ENCODE peak calls at places on chromosomes 1 and 21, in four cellular contexts. H is dorsolateral prefrontal cortex, Q is transverse colon, V is AG10803. U is an unnamed sample.

GRCh38 chr21:45578811-45579381 is 36.7 kb upstream of the SLC19A1 start:
- DNase-seq in Q (peak), V (no peak), H (peak), U (no peak)

GRCh38 chr1:183804916-183805734 is at the start of gene RGL1:
- DNase-seq in V (peak), H (peak), Q (peak), U (peak)

GRCh38 chr1:210937846-210938245 is 196.1 kb downstream of the KCNH1 start:
- DNase-seq in Q (no peak), H (no peak), V (no peak), U (no peak)

GRCh38 chr21:38175321-38175720 is 81.5 kb upstream of the KCNJ15 start:
- DNase-seq in Q (no peak), H (no peak), V (peak), U (no peak)

GRCh38 chr1:236997361-236997760 is 6.9 kb downstream of the MT1HL1 start:
- DNase-seq in H (no peak), Q (no peak), V (no peak), U (no peak)

GRCh38 chr1:8962812-8963669 is 17.4 kb downstream of the CA6 start:
- DNase-seq in H (no peak), V (peak), Q (peak), U (no peak)

GRCh38 chr1:164602480-164603093 is 43.6 kb downstream of the PBX1 start:
- DNase-seq in Q (peak), H (no peak), V (peak), U (no peak)

GRCh38 chr1:63403386-63403785 is 36.0 kb downstream of the ALG6 start:
- DNase-seq in H (no peak), V (no peak), Q (no peak), U (no peak)

GRCh38 chr1:111597433-111597832 is 22.2 kb upstream of the RAP1A start:
- DNase-seq in Q (no peak), H (no peak), V (peak), U (no peak)

GRCh38 chr1:62281922-62282555 is 37.2 kb downstream of the KANK4 start:
- DNase-seq in Q (no peak), H (no peak), V (peak), U (no peak)

GRCh38 chr1:91526496-91526895 is 25.8 kb downstream of the CDC7 start:
- DNase-seq in V (peak), H (no peak), Q (no peak), U (no peak)

GRCh38 chr1:91549041-91549735 is 48.5 kb downstream of the CDC7 start:
- DNase-seq in H (no peak), V (no peak), Q (peak), U (no peak)

GRCh38 chr21:46355161-46356004 is 31.4 kb downstream of the PCNT start:
- DNase-seq in V (no peak), Q (no peak), H (no peak), U (no peak)

GRCh38 chr1:87120779-87121178 is 206.3 kb downstream of the HS2ST1 start:
- DNase-seq in V (no peak), Q (no peak), H (no peak), U (no peak)
- TF ChIP-seq CTCF in V (peak), Q (no peak), H (no peak), U (no peak)

DNA sequence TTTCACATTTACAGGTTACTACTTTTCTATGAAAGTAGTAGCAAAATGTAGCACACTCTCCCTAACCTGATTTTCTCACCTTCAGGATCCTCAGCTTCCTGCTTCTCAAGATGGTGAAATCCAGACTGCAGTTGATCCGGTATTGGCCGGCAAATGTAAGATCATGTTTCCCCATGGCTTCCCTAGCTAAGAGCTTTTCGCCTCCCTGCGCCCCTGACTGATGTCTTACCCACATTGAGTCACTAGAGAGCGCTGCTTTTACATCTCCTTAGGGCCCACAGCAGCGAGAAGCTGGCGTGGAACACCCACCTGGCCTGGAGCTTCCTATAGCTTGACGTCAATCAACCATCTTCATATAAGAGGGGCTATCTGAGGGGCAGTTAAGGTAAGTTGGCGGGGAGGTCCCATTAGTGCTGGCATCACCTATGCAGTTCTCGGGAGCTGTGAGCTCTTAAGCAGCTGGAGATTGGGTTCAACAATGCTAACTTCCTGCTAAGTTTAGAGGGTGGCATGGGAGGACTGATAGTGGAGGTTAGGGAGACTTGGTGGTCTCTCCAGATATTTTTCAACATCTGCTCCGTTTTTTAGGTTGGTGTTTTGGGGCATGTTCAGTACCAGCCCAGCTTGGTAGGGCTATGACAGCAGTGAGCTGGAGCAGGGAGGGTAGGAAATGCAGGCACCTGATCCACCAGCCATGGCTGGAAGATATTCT is 5.5 kb downstream of the PTPN7 start:
- DNase-seq in Q (peak), H (no peak), V (peak), U (no peak)
- TF ChIP-seq CTCF in Q (peak), H (peak), V (peak), U (peak)

DNA sequence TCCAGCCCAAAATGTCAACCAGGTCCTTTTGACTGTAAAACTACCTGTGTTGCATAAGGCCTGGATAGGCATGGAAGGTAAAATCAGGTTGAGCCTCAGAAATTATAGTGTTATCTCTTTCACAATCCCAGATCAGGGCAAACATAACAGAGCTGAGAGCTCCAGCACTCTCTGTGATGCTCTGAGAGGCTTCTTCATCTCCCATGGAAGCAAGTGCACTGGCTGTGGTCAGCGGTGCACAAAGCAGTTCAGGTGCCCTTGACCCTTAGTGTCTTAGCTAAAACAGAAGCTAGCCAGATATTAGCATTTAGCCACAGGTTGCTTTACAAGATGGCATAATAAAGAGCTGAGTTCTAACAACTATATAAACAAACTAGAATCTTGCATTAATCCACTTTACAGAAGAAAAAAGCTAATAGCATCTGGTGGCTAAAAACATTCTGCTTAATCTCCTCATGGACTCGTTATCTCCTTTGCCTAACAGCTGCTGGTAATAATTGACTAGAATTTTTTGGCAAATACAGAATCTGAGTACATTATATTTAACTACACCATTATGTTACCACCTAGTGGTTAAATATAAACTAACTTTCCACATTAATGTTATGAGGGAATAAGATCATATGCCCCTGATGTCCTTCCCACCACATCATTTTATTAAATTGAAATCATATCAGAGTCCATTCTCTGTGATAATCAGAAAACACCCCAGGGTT is 25.6 kb upstream of the POGK start:
- DNase-seq in H (no peak), V (no peak), Q (no peak), U (no peak)
- TF ChIP-seq CTCF in H (no peak), V (no peak), Q (no peak), U (no peak)

DNA sequence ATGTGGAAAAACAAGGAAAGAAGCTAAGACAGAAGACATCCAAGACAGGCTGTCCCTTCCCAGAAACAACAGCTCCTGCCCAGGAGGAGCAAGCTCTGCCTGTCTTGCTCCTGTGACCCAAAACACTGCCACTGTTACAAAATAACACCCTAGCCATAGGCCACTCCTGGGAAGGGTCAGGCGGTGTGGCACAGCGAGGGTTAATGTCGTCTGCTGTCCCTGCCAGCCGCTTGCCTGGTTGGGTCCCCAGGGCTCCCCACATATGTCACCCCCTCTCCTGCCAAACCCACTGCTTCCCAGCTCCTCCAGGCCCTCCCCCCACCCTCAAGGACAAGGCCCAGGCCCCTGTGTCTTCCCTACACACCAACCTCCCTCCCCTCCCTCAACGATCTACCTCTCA is 3.9 kb upstream of the NHLH1 start:
- DNase-seq in V (no peak), H (no peak), Q (no peak), U (no peak)
- TF ChIP-seq CTCF in V (no peak), H (no peak), Q (no peak), U (no peak)

GRCh38 chr1:160095382-160096105 is 2.9 kb downstream of the IGSF8 start:
- DNase-seq in V (no peak), Q (no peak), H (peak), U (no peak)
- TF ChIP-seq CTCF in V (no peak), Q (no peak), H (no peak), U (no peak)

U was measured in mesothelial cell of epicardium.